ENCODE peak calls at places on chromosomes 12 and 14, in nine cellular contexts. T, X, U, S, Y, B, P, F and C are unnamed samples.

GRCh38 chr12:40253936-40254335 is 29.1 kb downstream of the LRRK2 start:
- DNase-seq in T (peak; percentile 24), X (no peak), U (peak; percentile 73), S (no peak), Y (no peak), B (no peak), P (no peak), F (no peak), C (no peak)

GRCh38 chr12:10243803-10244520 is 31.3 kb downstream of the GABARAPL1 start:
- DNase-seq in T (no peak), X (no peak), U (no peak), S (no peak), Y (no peak), B (no peak), P (no peak), F (no peak), C (no peak)

GRCh38 chr12:14454098-14454907 is 88.8 kb downstream of the ATF7IP start:
- DNase-seq in T (peak; percentile 57), X (no peak), U (peak; percentile 22), S (peak; percentile 29), Y (peak; percentile 23), B (peak; percentile 38), P (no peak), F (no peak), C (peak; percentile 60)

GRCh38 chr12:131507094-131507493 is 203.8 kb upstream of the SFSWAP start:
- DNase-seq in T (no peak), X (no peak), U (no peak), S (no peak), Y (no peak), B (no peak), P (no peak), F (no peak), C (no peak)

GRCh38 chr14:105477659-105478623 is 3.3 kb downstream of the CRIP2 start:
- DNase-seq in T (no peak), X (no peak), U (no peak), S (no peak), Y (no peak), B (no peak), P (no peak), F (peak; percentile 81), C (no peak)

GRCh38 chr12:56358836-56359532 is 923 bp downstream of the STAT2 start:
- DNase-seq in T (peak; percentile 82), X (no peak), U (peak; percentile 83), S (peak; percentile 66), Y (no peak), B (no peak), P (no peak), F (no peak), C (peak; percentile 92)

GRCh38 chr14:92951912-92952471 is 29.0 kb downstream of the CHGA start:
- DNase-seq in T (peak; percentile 74), X (peak; percentile 78), U (peak; percentile 56), S (no peak), Y (peak; percentile 82), B (peak; percentile 88), P (peak; percentile 87), F (peak; percentile 87), C (peak; percentile 66)

GRCh38 chr12:119843100-119843499 is 34.0 kb downstream of the CIT start:
- DNase-seq in T (peak; percentile 78), X (no peak), U (peak; percentile 64), S (no peak), Y (no peak), B (peak; percentile 34), P (no peak), F (no peak), C (peak; percentile 42)

GRCh38 chr14:106841701-106842100 is 1315.3 kb downstream of the TMEM121 start:
- DNase-seq in T (no peak), X (no peak), U (no peak), S (no peak), Y (no peak), B (no peak), P (no peak), F (no peak), C (no peak)

GRCh38 chr12:1797011-1797901 is 23.1 kb upstream of the LRTM2 start:
- DNase-seq in T (peak; percentile 21), X (peak; percentile 76), U (no peak), S (no peak), Y (peak; percentile 73), B (peak; percentile 62), P (peak; percentile 76), F (peak; percentile 91), C (no peak)

GRCh38 chr12:80472912-80473500 is 29.0 kb downstream of the PTPRQ start:
- DNase-seq in T (peak; percentile 84), X (no peak), U (peak; percentile 84), S (peak; percentile 50), Y (no peak), B (no peak), P (no peak), F (no peak), C (peak; percentile 78)

GRCh38 chr12:20507061-20507460 is 138.7 kb downstream of the PDE3A start:
- DNase-seq in T (no peak), X (no peak), U (no peak), S (no peak), Y (no peak), B (no peak), P (no peak), F (no peak), C (no peak)

GRCh38 chr14:27995688-27996087 is 770.9 kb upstream of the FOXG1 start:
- DNase-seq in T (no peak), X (no peak), U (no peak), S (no peak), Y (peak; percentile 29), B (no peak), P (no peak), F (no peak), C (no peak)

GRCh38 chr14:53325176-53325806 is 172.2 kb upstream of the DDHD1 start:
- DNase-seq in T (peak; percentile 25), X (no peak), U (no peak), S (no peak), Y (no peak), B (no peak), P (no peak), F (no peak), C (peak; percentile 16)

GRCh38 chr12:127980585-127980984 is 286.4 kb upstream of the TMEM132C start:
- DNase-seq in T (no peak), X (no peak), U (no peak), S (no peak), Y (no peak), B (no peak), P (no peak), F (no peak), C (no peak)

DNA sequence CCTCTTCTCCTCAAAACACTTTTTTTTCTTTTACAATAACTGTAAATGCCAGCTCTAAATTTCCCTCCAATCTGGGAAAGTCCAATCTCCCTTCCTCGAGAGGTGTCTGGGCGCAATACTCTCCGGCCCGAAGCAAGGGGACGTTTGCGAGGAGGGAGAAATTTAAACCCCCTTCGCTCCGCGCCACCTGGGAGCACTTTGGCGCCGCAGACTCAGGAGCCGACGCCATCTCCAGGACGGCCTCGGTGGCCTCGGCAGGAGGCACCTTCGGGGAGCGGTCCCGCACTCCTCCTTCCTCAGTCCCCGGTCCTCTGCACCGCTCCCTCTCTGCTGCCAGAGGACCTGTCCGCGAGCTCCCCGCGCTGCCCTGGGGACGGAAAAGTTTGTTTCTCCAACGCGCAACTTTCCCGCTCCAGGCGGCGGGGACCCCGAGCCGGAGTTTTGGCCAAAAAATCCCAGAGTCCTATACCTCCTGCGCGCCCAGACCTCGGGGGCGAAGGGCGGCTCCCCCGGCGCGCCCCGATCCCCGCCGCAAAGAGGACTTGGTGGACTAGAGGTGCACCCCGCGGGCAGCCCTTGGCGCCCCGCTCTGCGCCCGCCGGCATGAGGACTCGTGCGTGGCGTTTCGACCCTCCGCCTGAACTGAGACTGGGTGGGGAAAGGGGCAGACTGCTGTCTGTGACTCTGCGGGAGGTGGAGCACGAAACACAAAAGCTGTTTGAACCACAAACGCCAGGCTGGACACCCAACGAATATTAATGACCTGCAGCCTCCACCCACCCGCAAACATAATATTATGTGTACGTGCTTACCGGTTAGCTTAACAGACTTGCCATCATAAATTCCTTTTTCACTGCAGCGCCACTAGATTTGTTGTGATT is 95.1 kb upstream of the HMGA2 start:
- DNase-seq in T (peak; percentile 16), X (no peak), U (peak; percentile 41), S (no peak), Y (no peak), B (no peak), P (no peak), F (peak; percentile 60), C (peak; percentile 21)
- TF ChIP-seq CTCF in T (no peak), X (no peak), U (no peak), S (no peak), Y (no peak), B (no peak), P (no peak), F (no peak), C (no peak)

GRCh38 chr12:117125769-117126168 is 26.6 kb upstream of the TESC start:
- DNase-seq in T (no peak), X (no peak), U (no peak), S (no peak), Y (no peak), B (no peak), P (no peak), F (no peak), C (no peak)
- H3K4me3 ChIP-seq in T (no peak overlapping the region), X (no peak overlapping the region), U (no peak overlapping the region), S (no peak overlapping the region), Y (no peak overlapping the region), B (no peak overlapping the region), P (no peak overlapping the region), F (no peak overlapping the region), C (no peak overlapping the region)

GRCh38 chr12:16681196-16681595 is 75.2 kb upstream of the LMO3 start:
- DNase-seq in T (no peak), X (no peak), U (no peak), S (no peak), Y (no peak), B (no peak), P (no peak), F (no peak), C (no peak)

GRCh38 chr12:16685107-16685506 is 79.1 kb upstream of the LMO3 start:
- DNase-seq in T (peak; percentile 50), X (no peak), U (no peak), S (no peak), Y (no peak), B (no peak), P (no peak), F (no peak), C (no peak)
- TF ChIP-seq CTCF in T (peak; percentile 49), X (no peak), U (peak; percentile 23), S (no peak), Y (no peak), B (no peak), P (no peak), F (no peak), C (peak; percentile 39)

GRCh38 chr14:96363751-96364336 is 518 bp downstream of the GSKIP start:
- DNase-seq in T (peak; percentile 67), X (peak; percentile 61), U (peak; percentile 42), S (no peak), Y (peak; percentile 81), B (peak; percentile 49), P (peak; percentile 42), F (no peak), C (peak; percentile 82)

GRCh38 chr14:96362071-96362964 is 823 bp downstream of the ATG2B start:
- DNase-seq in T (peak; percentile 42), X (peak; percentile 55), U (peak; percentile 33), S (no peak), Y (peak; percentile 81), B (peak; percentile 43), P (no peak), F (no peak), C (peak; percentile 64)

GRCh38 chr14:96368534-96368933 is 5.2 kb downstream of the GSKIP start:
- DNase-seq in T (no peak), X (no peak), U (no peak), S (no peak), Y (no peak), B (no peak), P (no peak), F (no peak), C (no peak)

GRCh38 chr14:96362965-96363750 is at the start of the genes ATG2B and GSKIP:
- DNase-seq in T (peak; percentile 90), X (peak; percentile 98), U (peak; percentile 90), S (peak; percentile 49), Y (peak; percentile 97), B (peak; percentile 96), P (peak; percentile 94), F (peak; percentile 98), C (peak; percentile 91)

GRCh38 chr14:96364911-96365310 is 1.6 kb downstream of the GSKIP start:
- DNase-seq in T (no peak), X (no peak), U (no peak), S (no peak), Y (no peak), B (no peak), P (no peak), F (no peak), C (peak; percentile 6)
- H3K4me3 ChIP-seq in T (no peak overlapping the region), X (no peak overlapping the region), U (no peak overlapping the region), S (peak overlapping the region; percentile 70), Y (peak overlapping the region; percentile 78), B (no peak overlapping the region), P (no peak overlapping the region), F (peak overlapping the region; percentile 83), C (peak overlapping the region; percentile 95)